ENCODE peak calls at places on chromosome 6, in four cellular contexts. C is stimulated activated CD4-positive, alpha-beta T cell treated with anti-CD3 and anti-CD28 coated beads, Interleukin-2, amount 100 ng/mL, for 48 hours; M is pons; F is COLO829. H is an unnamed sample.
A peak's percentile ranks its signal among the peaks of the same experiment; 100 is the strongest.

GRCh38 chr6:1390805-1391511 is 1.6 kb downstream of the FOXF2 start:
- DNase-seq in C (no peak), M (no peak), F (no peak), H (no peak)

GRCh38 chr6:107244082-107244741 is 128.9 kb upstream of the BEND3 start:
- DNase-seq in C (no peak), M (no peak), F (no peak), H (no peak)

GRCh38 chr6:108476381-108476780 is 84.3 kb upstream of the FOXO3 start:
- DNase-seq in C (no peak), M (no peak), F (no peak), H (peak; percentile 7)

GRCh38 chr6:19692506-19693298 is 144.5 kb upstream of the ID4 start:
- DNase-seq in C (no peak), M (peak; percentile 48), F (no peak), H (no peak)

GRCh38 chr6:110285306-110286060 is 72.7 kb downstream of the METTL24 start:
- DNase-seq in C (no peak), M (no peak), F (no peak), H (no peak)

GRCh38 chr6:74931567-74931966 is 274.3 kb downstream of the COL12A1 start:
- DNase-seq in C (no peak), M (no peak), F (no peak), H (no peak)

GRCh38 chr6:138275976-138276375 is 57.7 kb upstream of the PBOV1 start:
- DNase-seq in C (no peak), M (peak; percentile 16), F (no peak), H (no peak)

GRCh38 chr6:136087986-136088385 is 162.1 kb downstream of the MTFR2 start:
- DNase-seq in C (no peak), M (no peak), F (no peak), H (no peak)

GRCh38 chr6:75230484-75231325 is 12.9 kb downstream of the COX7A2 start:
- DNase-seq in C (no peak), M (peak; percentile 73), F (peak; percentile 56), H (no peak)

GRCh38 chr6:136846046-136846445 is 23.7 kb downstream of the PEX7 start:
- DNase-seq in C (peak; percentile 9), M (peak; percentile 45), F (peak; percentile 59), H (peak; percentile 32)

GRCh38 chr6:170459451-170459850 is 93.7 kb downstream of the PSMB1 start:
- DNase-seq in C (peak; percentile 6), M (no peak), F (no peak), H (no peak)

GRCh38 chr6:64983108-64983507 is 723.9 kb downstream of the EYS start:
- DNase-seq in C (no peak), M (no peak), F (no peak), H (no peak)

GRCh38 chr6:5085638-5086293 is 625 bp downstream of the PPP1R3G start:
- DNase-seq in C (no peak), M (no peak), F (no peak), H (no peak)

GRCh38 chr6:17173071-17173470 is 71.2 kb downstream of the STMND1 start:
- DNase-seq in C (no peak), M (no peak), F (no peak), H (no peak)

GRCh38 chr6:87791982-87792381 is 89.9 kb upstream of the AKIRIN2 start:
- DNase-seq in C (no peak), M (no peak), F (no peak), H (no peak)

GRCh38 chr6:148747493-148748160 is 797 bp downstream of the UST start:
- DNase-seq in C (peak; percentile 26), M (no peak), F (no peak), H (no peak)

GRCh38 chr6:92684386-92684785 is 735.0 kb downstream of the EPHA7 start:
- DNase-seq in C (no peak), M (no peak), F (no peak), H (no peak)

GRCh38 chr6:38354033-38354373 is 285.7 kb downstream of the BTBD9 start:
- DNase-seq in C (no peak), M (no peak), F (no peak), H (no peak)

GRCh38 chr6:13971303-13971702 is 46.6 kb downstream of the RNF182 start:
- DNase-seq in C (no peak), M (no peak), F (no peak), H (no peak)

GRCh38 chr6:154501287-154501868 is 9.1 kb downstream of the CNKSR3 start:
- DNase-seq in C (no peak), M (no peak), F (no peak), H (no peak)

GRCh38 chr6:46051962-46052361 is 36.3 kb upstream of the CLIC5 start:
- DNase-seq in C (no peak), M (no peak), F (no peak), H (no peak)

GRCh38 chr6:32204268-32204715 is 11.8 kb upstream of the GPSM3 start:
- DNase-seq in C (no peak), M (no peak), F (no peak), H (no peak)

GRCh38 chr6:51901766-51902165 is 185.6 kb downstream of the PKHD1 start:
- DNase-seq in C (no peak), M (no peak), F (no peak), H (no peak)

GRCh38 chr6:125793280-125793679 is 2.5 kb downstream of the NCOA7 start:
- DNase-seq in C (no peak), M (no peak), F (no peak), H (peak; percentile 55)

GRCh38 chr6:67875877-67876383 is 759.2 kb upstream of the ADGRB3 start:
- DNase-seq in C (no peak), M (no peak), F (no peak), H (no peak)

H was measured in LNCaP clone FGC.